ENCODE peak calls at places on chromosomes 11 and 22, in nine cellular contexts. One of them, this sample, is unnamed.
A peak's percentile ranks its signal among the peaks of the same experiment; 100 is the strongest.

GRCh38 chr22:21807545-21807944 is 59.9 kb downstream of the MAPK1 start:
- DNase-seq in stimulated activated CD8-positive, alpha-beta memory T cell treated with anti-CD3 and anti-CD28 coated beads, Interleukin-4, amount 100 ng/mL, for 1 hour: no peak
- DNase-seq in aorta: no peak
- DNase-seq in iris pigment epithelial cell: peak; percentile 56
- DNase-seq in A549: no peak
- DNase-seq in AG04450: no peak
- DNase-seq in GM20000: no peak
- DNase-seq in right lobe of liver: no peak
- DNase-seq in neuronal stem cell: no peak
- DNase-seq in this sample: no peak

GRCh38 chr11:65500262-65501004 is 1.6 kb downstream of the MALAT1 start:
- DNase-seq in stimulated activated CD8-positive, alpha-beta memory T cell treated with anti-CD3 and anti-CD28 coated beads, Interleukin-4, amount 100 ng/mL, for 1 hour: no peak
- DNase-seq in aorta: no peak
- DNase-seq in iris pigment epithelial cell: peak; percentile 46
- DNase-seq in A549: no peak
- DNase-seq in AG04450: no peak
- DNase-seq in GM20000: no peak
- DNase-seq in right lobe of liver: peak; percentile 68
- DNase-seq in neuronal stem cell: no peak
- DNase-seq in this sample: no peak

GRCh38 chr11:63866211-63866610 is 27.3 kb downstream of the MARK2 start:
- DNase-seq in stimulated activated CD8-positive, alpha-beta memory T cell treated with anti-CD3 and anti-CD28 coated beads, Interleukin-4, amount 100 ng/mL, for 1 hour: peak; percentile 52
- DNase-seq in aorta: peak; percentile 76
- DNase-seq in iris pigment epithelial cell: peak; percentile 81
- DNase-seq in A549: no peak
- DNase-seq in AG04450: no peak
- DNase-seq in GM20000: peak; percentile 80
- DNase-seq in right lobe of liver: no peak
- DNase-seq in neuronal stem cell: no peak
- DNase-seq in this sample: peak; percentile 37

GRCh38 chr11:2714871-2715270 is 15.1 kb upstream of the KCNQ1OT1 start:
- DNase-seq in stimulated activated CD8-positive, alpha-beta memory T cell treated with anti-CD3 and anti-CD28 coated beads, Interleukin-4, amount 100 ng/mL, for 1 hour: no peak
- DNase-seq in aorta: no peak
- DNase-seq in iris pigment epithelial cell: no peak
- DNase-seq in A549: no peak
- DNase-seq in AG04450: no peak
- DNase-seq in GM20000: no peak
- DNase-seq in right lobe of liver: peak; percentile 48
- DNase-seq in neuronal stem cell: no peak
- DNase-seq in this sample: no peak

GRCh38 chr11:72239296-72239848 is 4.6 kb downstream of the PHOX2A start:
- DNase-seq in stimulated activated CD8-positive, alpha-beta memory T cell treated with anti-CD3 and anti-CD28 coated beads, Interleukin-4, amount 100 ng/mL, for 1 hour: no peak
- DNase-seq in aorta: no peak
- DNase-seq in iris pigment epithelial cell: peak; percentile 64
- DNase-seq in A549: no peak
- DNase-seq in AG04450: no peak
- DNase-seq in GM20000: peak; percentile 86
- DNase-seq in right lobe of liver: peak; percentile 45
- DNase-seq in neuronal stem cell: no peak
- DNase-seq in this sample: no peak

GRCh38 chr11:111957663-111958415 is 20.7 kb downstream of the DIXDC1 start:
- DNase-seq in stimulated activated CD8-positive, alpha-beta memory T cell treated with anti-CD3 and anti-CD28 coated beads, Interleukin-4, amount 100 ng/mL, for 1 hour: no peak
- DNase-seq in aorta: no peak
- DNase-seq in iris pigment epithelial cell: no peak
- DNase-seq in A549: no peak
- DNase-seq in AG04450: no peak
- DNase-seq in GM20000: no peak
- DNase-seq in right lobe of liver: no peak
- DNase-seq in neuronal stem cell: no peak
- DNase-seq in this sample: no peak

GRCh38 chr22:49372111-49372529 is 455.6 kb downstream of the BRD1 start:
- DNase-seq in stimulated activated CD8-positive, alpha-beta memory T cell treated with anti-CD3 and anti-CD28 coated beads, Interleukin-4, amount 100 ng/mL, for 1 hour: no peak
- DNase-seq in aorta: peak; percentile 44
- DNase-seq in iris pigment epithelial cell: no peak
- DNase-seq in A549: no peak
- DNase-seq in AG04450: no peak
- DNase-seq in GM20000: no peak
- DNase-seq in right lobe of liver: no peak
- DNase-seq in neuronal stem cell: no peak
- DNase-seq in this sample: no peak

GRCh38 chr11:26936109-26936508 is 57.8 kb upstream of the FIBIN start:
- DNase-seq in stimulated activated CD8-positive, alpha-beta memory T cell treated with anti-CD3 and anti-CD28 coated beads, Interleukin-4, amount 100 ng/mL, for 1 hour: no peak
- DNase-seq in aorta: no peak
- DNase-seq in iris pigment epithelial cell: no peak
- DNase-seq in A549: no peak
- DNase-seq in AG04450: no peak
- DNase-seq in GM20000: no peak
- DNase-seq in right lobe of liver: no peak
- DNase-seq in neuronal stem cell: peak; percentile 59
- DNase-seq in this sample: no peak

GRCh38 chr11:36453678-36454077 is 56.4 kb downstream of the TRAF6 start:
- DNase-seq in stimulated activated CD8-positive, alpha-beta memory T cell treated with anti-CD3 and anti-CD28 coated beads, Interleukin-4, amount 100 ng/mL, for 1 hour: no peak
- DNase-seq in aorta: no peak
- DNase-seq in iris pigment epithelial cell: peak; percentile 64
- DNase-seq in A549: no peak
- DNase-seq in AG04450: no peak
- DNase-seq in GM20000: no peak
- DNase-seq in right lobe of liver: no peak
- DNase-seq in neuronal stem cell: no peak
- DNase-seq in this sample: no peak

This sample was measured in effector CD8-positive, alpha-beta T cell.